ENCODE peak calls at places on chromosomes 6 and 20, in eight cellular contexts. J is ovary, S is heart right ventricle, I is fibroblast of the aortic adventitia, P is AG10803, X is cardiac fibroblast, T is astrocyte of the spinal cord, A is HCT116. K is an unnamed sample.

GRCh38 chr6:169984181-169985120 is 233.0 kb downstream of the ERMARD start:
- DNase-seq in T (no peak), I (no peak), P (no peak), X (no peak), A (no peak), S (no peak), J (no peak), K (no peak)

GRCh38 chr6:110338820-110339470 is 19.2 kb downstream of the METTL24 start:
- DNase-seq in I (no peak), S (no peak), X (no peak), T (no peak), J (no peak), A (no peak), P (no peak), K (no peak)

GRCh38 chr20:22863881-22864280 is 171.2 kb upstream of the SSTR4 start:
- DNase-seq in P (no peak), X (no peak), S (no peak), I (no peak), J (no peak), A (no peak), T (peak), K (no peak)

GRCh38 chr20:44646023-44646640 is 5.4 kb downstream of the ADA start:
- DNase-seq in T (peak), J (no peak), X (peak), S (no peak), A (no peak), P (no peak), I (no peak), K (no peak)

GRCh38 chr6:106056738-106057390 is 29.3 kb upstream of the PRDM1 start:
- DNase-seq in X (no peak), S (no peak), T (no peak), A (no peak), J (no peak), P (no peak), I (no peak), K (no peak)

GRCh38 chr6:132490478-132491204 is 22.3 kb downstream of the STX7 start:
- DNase-seq in T (no peak), J (no peak), A (no peak), I (peak), X (peak), P (peak), S (no peak), K (no peak)

GRCh38 chr6:129680633-129681032 is 29.3 kb downstream of the ARHGAP18 start:
- DNase-seq in X (no peak), T (no peak), A (no peak), J (no peak), I (peak), P (no peak), S (no peak), K (no peak)

GRCh38 chr20:60037120-60037499 is 78.9 kb downstream of the CDH26 start:
- DNase-seq in J (no peak), I (no peak), A (no peak), X (peak), T (peak), P (peak), S (no peak), K (no peak)

GRCh38 chr20:61186771-61187170 is 65.3 kb upstream of the CDH4 start:
- DNase-seq in X (peak), S (no peak), A (no peak), T (no peak), I (peak), J (no peak), P (peak), K (peak)

GRCh38 chr6:133312006-133312405 is 70.8 kb downstream of the EYA4 start:
- DNase-seq in A (no peak), J (no peak), S (no peak), X (no peak), P (no peak), I (no peak), T (no peak), K (no peak)

GRCh38 chr20:57611605-57612311 is 8.5 kb downstream of the ZBP1 start:
- DNase-seq in J (peak), T (no peak), I (no peak), P (no peak), S (no peak), X (no peak), A (no peak), K (no peak)

GRCh38 chr6:158142789-158143188 is 25.3 kb downstream of the SERAC1 start:
- DNase-seq in X (peak), P (peak), J (no peak), I (peak), T (peak), A (no peak), S (no peak), K (peak)

GRCh38 chr6:136921936-136922679 is at the start of gene SLC35D3:
- DNase-seq in S (peak), A (no peak), P (no peak), J (peak), X (peak), I (no peak), T (peak), K (peak)

GRCh38 chr6:170063431-170063830 is 227.4 kb downstream of the DLL1 start:
- DNase-seq in T (no peak), I (no peak), X (no peak), P (no peak), J (peak), A (no peak), S (no peak), K (no peak)

GRCh38 chr6:161261325-161261724 is 12.5 kb downstream of the AGPAT4 start:
- DNase-seq in J (no peak), I (no peak), X (no peak), A (no peak), S (no peak), T (peak), P (no peak), K (no peak)

GRCh38 chr20:36885355-36885754 is 9.4 kb downstream of the TLDC2 start:
- DNase-seq in A (no peak), P (no peak), T (no peak), S (no peak), I (no peak), X (peak), J (no peak), K (no peak)

DNA sequence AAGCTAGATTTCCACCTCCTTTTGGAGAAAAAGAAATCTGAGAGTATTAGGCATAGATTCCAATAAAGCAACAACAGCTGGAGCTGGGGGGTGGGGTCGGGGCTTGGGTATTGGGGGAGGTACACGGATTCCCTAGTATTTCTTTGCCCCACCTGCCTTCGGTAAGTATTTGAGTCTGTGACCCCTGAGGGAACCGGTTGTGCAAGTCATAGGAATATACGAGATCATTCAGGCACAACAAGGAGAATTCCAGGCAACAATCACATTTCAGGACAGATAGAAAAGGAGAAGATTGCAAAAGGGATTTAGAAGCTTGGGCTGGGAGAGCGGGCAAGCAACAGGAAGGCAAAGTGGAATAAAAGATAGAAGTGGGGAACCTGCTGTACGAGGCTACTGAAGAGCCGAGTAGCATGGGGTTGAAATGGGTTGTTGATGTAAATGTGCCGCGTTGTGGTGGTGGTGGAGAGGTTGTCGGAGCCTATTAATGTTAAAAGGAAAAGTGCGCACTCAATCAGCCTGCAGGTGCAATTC is 148.9 kb downstream of the BCAS1 start:
- DNase-seq in X (no peak), T (no peak), J (no peak), P (no peak), S (no peak), A (no peak), I (no peak), K (no peak)
- H3K4me3 ChIP-seq in X (no peak), T (no peak), J (no peak), P (no peak), S (no peak), A (no peak), I (no peak), K (no peak)

DNA sequence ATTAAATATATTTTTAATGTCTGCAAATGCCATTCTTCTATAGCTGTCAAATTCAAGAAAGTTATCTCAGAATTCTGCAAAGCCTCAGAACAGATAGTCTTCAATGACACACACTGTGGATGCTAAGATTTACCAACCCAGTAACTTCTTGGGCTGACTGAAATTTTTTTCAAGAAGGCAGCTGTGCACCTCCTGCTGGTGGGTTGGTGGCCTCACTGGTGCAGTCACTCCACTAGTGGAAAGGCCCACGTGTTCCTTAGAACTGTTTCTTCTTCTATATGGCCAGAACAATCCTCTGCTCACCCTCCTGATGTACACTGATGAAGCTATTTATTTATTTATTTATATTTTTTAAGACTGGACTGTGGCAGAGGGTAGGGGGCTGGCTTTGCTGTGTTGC is 28.1 kb upstream of the MTCL3 start:
- DNase-seq in S (no peak), I (no peak), P (no peak), J (no peak), A (no peak), X (peak), T (no peak), K (no peak)
- TF ChIP-seq CTCF in S (peak), I (peak), P (peak), J (no peak), A (peak), X (peak), T (peak), K (peak)

GRCh38 chr20:3898639-3899038 is 9.5 kb downstream of the PANK2 start:
- DNase-seq in I (no peak), X (no peak), T (no peak), S (no peak), J (no peak), P (no peak), A (no peak), K (peak)

GRCh38 chr20:3902446-3902845 is 13.3 kb downstream of the PANK2 start:
- DNase-seq in I (no peak), P (no peak), X (no peak), J (no peak), T (no peak), S (no peak), A (no peak), K (no peak)

GRCh38 chr20:3900187-3900604 is 11.0 kb downstream of the PANK2 start:
- DNase-seq in X (no peak), S (no peak), J (no peak), P (no peak), I (no peak), T (no peak), A (no peak), K (no peak)

GRCh38 chr20:3902041-3902440 is 12.9 kb downstream of the PANK2 start:
- DNase-seq in X (no peak), T (no peak), J (no peak), P (no peak), I (no peak), A (no peak), S (no peak), K (no peak)

DNA sequence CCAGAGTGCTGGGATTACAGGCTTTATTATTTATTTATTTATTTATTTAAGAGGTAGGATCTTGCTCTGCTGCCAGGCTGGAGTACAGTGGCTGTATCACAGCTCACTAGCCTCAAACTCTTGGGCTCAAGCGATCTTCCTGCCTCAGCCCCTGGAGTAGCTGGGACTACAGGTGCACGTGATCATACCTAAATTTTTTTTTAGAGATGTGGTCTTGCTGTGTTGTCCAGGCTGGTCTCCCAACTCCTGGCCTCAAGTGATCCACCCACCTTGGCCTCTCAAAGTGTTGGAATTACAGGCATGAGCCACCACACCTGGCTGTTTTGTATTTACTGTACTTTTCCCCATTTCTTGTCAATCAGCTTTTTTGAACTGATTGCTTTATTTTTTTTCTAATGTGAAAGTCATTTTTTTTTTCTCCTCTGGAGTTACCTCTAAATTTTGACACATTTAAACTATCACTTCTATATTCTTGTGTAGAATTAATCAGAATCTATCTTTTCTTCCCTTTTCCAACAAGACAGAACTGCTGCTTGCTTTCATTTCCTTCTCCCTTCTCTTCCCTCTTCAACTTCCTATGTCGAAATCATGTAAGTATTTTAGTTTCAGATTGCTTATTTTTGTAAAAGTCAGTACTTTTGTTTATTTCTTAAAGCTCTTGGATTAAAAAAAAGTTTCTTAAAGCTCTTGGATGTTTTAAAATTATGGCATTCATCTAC is 12.0 kb downstream of the PANK2 start:
- DNase-seq in A (no peak), S (no peak), P (no peak), J (no peak), X (no peak), I (peak), T (no peak), K (peak)
- H3K4me3 ChIP-seq in A (no peak), S (no peak), P (peak), J (no peak), X (no peak), I (no peak), T (no peak), K (peak)

DNA sequence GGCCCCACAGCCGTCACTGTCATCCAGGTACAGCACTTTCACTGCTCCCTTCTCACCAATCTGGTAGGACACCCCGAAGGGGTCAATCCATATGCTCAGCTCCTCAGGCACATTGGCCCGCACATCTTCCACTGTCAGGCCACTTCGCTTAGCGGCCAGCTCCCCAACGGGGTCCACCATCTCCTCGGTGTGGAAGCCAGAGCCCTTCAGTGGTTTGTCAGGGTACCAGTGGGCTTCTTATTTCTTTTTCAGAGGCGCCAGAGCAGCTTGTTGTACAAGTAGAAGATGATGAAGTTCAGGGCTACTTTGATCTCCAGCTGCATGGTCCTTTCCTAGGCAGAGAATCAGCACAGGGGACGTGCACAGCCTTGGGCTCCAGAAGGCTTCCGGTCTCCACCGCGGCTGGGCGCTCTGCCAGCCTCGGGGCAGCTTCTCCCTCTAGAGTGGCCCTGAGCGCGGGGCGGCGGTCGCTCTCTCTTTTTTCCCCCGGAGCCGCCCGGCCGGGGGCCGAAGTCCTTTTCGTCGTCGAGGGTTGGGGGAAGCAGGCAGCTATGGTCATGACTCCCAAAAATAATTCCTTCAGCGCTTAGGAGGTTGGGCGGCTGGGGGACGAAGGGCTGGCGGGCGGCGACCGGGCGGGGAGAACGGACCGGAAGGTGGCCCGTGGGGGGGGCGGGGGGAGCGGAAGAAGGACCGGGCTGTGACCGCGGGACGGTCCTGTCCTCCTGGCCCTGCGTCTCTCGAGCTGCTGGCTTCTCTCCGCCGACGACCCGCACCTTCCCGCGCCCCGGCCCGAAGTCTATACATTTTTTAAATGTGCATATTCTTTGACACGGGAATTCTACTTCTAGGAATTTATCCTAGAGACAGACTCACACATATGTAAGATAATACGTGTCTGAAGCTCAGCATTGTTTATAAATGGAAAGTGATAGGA is 6.5 kb upstream of the ZSCAN9 start:
- DNase-seq in I (peak), P (peak), J (peak), X (peak), T (peak), A (no peak), S (peak), K (peak)
- TF ChIP-seq CTCF in I (no peak), P (no peak), J (no peak), X (no peak), T (no peak), A (no peak), S (no peak), K (no peak)

GRCh38 chr20:48275737-48276342 is 490.6 kb upstream of the SULF2 start:
- DNase-seq in S (no peak), T (no peak), A (no peak), I (no peak), P (no peak), J (no peak), X (no peak), K (no peak)
- H3K4me3 ChIP-seq in S (no peak), T (no peak), A (no peak), I (no peak), P (no peak), J (no peak), X (no peak), K (no peak)

GRCh38 chr6:41071923-41072835 is at the start of gene OARD1:
- DNase-seq in P (peak), J (peak), X (peak), T (peak), A (peak), I (peak), S (peak), K (peak)

GRCh38 chr6:41074692-41075436 is 2.1 kb downstream of the NFYA start:
- DNase-seq in X (peak), A (no peak), P (peak), T (no peak), S (no peak), J (no peak), I (peak), K (no peak)

GRCh38 chr6:41073968-41074691 is 1.4 kb downstream of the NFYA start:
- DNase-seq in P (peak), I (peak), T (peak), X (peak), A (no peak), J (no peak), S (no peak), K (peak)

GRCh38 chr6:41072836-41073202 is at the start of gene NFYA:
- DNase-seq in I (no peak), J (no peak), X (no peak), P (no peak), T (no peak), S (peak), A (no peak), K (peak)

DNA sequence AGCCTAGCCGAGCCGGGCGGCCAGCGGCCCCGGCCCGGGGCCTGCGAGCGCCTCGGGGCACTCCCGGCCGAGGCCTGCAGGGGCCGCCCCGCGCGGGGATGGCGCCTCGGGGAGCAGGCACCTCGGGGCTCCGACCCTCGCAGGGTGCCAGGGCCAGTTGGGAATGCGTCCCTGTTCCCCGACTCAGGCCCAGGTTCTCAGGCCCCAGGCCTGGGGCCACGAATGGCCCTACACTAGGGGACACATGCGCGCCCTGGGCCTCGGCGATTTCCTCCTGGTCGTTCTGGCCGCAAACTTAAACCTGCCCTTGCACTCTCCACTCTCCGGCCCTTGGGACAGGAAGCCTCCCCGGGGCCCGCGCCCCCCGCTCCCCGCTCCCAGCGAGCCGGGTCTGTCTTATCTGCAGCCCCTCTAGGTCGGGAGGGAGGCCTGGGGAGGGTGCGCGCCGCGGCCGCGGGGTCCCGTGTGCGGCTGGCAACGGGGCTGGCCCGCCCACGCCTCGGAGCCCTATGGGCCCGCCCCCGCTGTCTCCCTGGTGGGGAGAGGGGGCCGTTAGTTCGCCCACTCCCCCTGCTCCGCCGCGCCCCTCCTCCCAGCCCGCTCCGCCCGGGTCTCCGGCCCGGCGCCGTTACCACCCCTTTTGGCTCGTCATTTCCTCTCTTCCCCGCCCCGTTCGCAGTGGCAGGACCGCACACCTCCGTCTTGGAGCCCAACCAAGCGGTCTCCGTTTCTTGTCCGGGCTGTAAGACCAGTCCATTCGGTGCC is 611 bp downstream of the NFYA start:
- DNase-seq in P (peak), S (peak), J (peak), X (peak), T (peak), A (peak), I (no peak), K (peak)
- TF ChIP-seq CTCF in P (peak), S (no peak), J (no peak), X (peak), T (no peak), A (peak), I (peak), K (peak)

DNA sequence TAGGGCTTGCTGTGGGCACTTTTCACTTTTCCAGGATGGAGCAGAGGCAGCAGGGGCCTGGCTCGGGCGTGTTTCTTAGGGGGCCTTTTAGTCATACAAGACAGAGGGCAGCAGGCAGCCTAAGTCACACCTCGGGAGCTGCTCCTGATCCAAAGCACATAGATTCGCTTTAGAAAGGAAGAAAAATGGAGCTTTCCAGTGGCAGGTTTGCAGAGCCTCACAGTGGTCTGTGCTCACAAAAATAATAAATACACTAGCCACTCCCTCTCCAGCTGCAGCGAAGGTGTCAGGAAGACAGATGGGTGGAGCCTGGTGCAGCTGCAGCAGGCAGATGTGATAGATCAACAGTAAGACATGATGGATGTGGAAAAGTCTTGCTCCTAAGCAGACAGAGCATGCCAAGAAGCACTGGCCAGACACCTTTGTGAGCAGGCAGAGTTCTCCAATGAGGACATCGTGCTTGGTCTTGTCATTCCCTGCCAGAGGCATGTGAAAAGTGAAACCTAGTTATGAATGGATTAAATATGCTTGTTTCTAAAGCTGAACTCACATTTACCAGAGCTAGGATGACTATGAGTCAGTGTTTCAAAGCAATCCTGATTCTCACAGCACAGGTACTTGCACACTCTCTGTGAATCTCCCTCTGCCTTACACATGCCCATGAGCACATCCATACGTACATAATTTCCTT is 111.4 kb downstream of the SCML4 start:
- DNase-seq in S (no peak), P (peak), I (peak), J (no peak), T (peak), A (no peak), X (peak), K (peak)
- H3K4me3 ChIP-seq in S (no peak), P (peak), I (peak), J (peak), T (no peak), A (no peak), X (peak), K (peak)